ENCODE peak calls at places on chromosomes 12 and 14, in seven cellular contexts. C is immature natural killer cell; E is PC-3; U is activated T-cell treated with anti-CD3 and anti-CD28 coated beads, Interleukin-2, amount 50 U/mL, for 72 hours; L is stimulated activated naive CD8-positive, alpha-beta T cell treated with anti-CD3 and anti-CD28 coated beads, Interleukin-15, Interleukin-2, amounts not matched to agents 100 U/mL and 50 U/mL, for 24 hours; P is RCC 7860; M is KBM-7. K is an unnamed sample.

GRCh38 chr14:91376547-91377477 is 40.8 kb downstream of the CCDC88C start:
- DNase-seq in E (no peak), U (no peak), P (no peak), M (no peak), C (peak), L (no peak), K (no peak)

GRCh38 chr14:105328678-105329390 is 14.3 kb downstream of the PACS2 start:
- DNase-seq in M (no peak), C (no peak), L (no peak), P (no peak), E (no peak), U (no peak), K (no peak)

GRCh38 chr12:74985293-74985985 is 224.2 kb downstream of the KCNC2 start:
- DNase-seq in U (no peak), P (no peak), M (no peak), L (no peak), E (no peak), C (no peak), K (no peak)

GRCh38 chr12:120316798-120317257 is 10.8 kb downstream of the PLA2G1B start:
- DNase-seq in E (peak), U (no peak), C (no peak), M (no peak), P (no peak), L (no peak), K (no peak)

GRCh38 chr12:57853864-57854556 is 7.5 kb upstream of the CTDSP2 start:
- DNase-seq in U (no peak), C (no peak), L (no peak), E (peak), M (no peak), P (no peak), K (no peak)

GRCh38 chr12:107179883-107180282 is 86.5 kb upstream of the CRY1 start:
- DNase-seq in E (no peak), C (no peak), U (no peak), M (no peak), L (no peak), P (no peak), K (no peak)

GRCh38 chr12:76375470-76375869 is 27.3 kb upstream of the BBS10 start:
- DNase-seq in P (peak), U (no peak), L (no peak), E (peak), C (no peak), M (no peak), K (no peak)

GRCh38 chr14:50116986-50117385 is 614 bp upstream of the VCPKMT start:
- DNase-seq in P (no peak), M (no peak), E (no peak), C (no peak), L (no peak), U (no peak), K (no peak)

GRCh38 chr14:69693823-69694729 is 72.9 kb upstream of the SRSF5 start:
- DNase-seq in U (no peak), P (no peak), L (no peak), C (no peak), E (no peak), M (no peak), K (no peak)

GRCh38 chr12:41514050-41514449 is 325.9 kb downstream of the PDZRN4 start:
- DNase-seq in U (no peak), L (no peak), M (no peak), C (no peak), P (no peak), E (no peak), K (no peak)

GRCh38 chr12:100234591-100235304 is 32.1 kb downstream of the DEPDC4 start:
- DNase-seq in C (no peak), E (peak), L (no peak), P (peak), U (no peak), M (peak), K (peak)

GRCh38 chr12:23127701-23128100 is 502.7 kb downstream of the ETNK1 start:
- DNase-seq in L (no peak), C (no peak), M (no peak), E (no peak), U (no peak), P (no peak), K (no peak)